ENCODE peak calls at places on chromosomes 2 and 18, in ten cellular contexts. E is neural progenitor cell, K is fibroblast of the aortic adventitia, V is breast epithelium, H is GM12865, Q is cardiac fibroblast, R is colonic mucosa, M is cardiac muscle cell, T is GM10248, Y is MCF 10A. G is an unnamed sample.

GRCh38 chr2:21070322-21071257 is 26.7 kb upstream of the APOB start:
- DNase-seq in E (no peak), T (no peak), Y (no peak), M (no peak), V (no peak), Q (no peak), H (no peak), R (no peak), K (no peak), G (no peak)

GRCh38 chr2:200778038-200778437 is 33.7 kb upstream of the BZW1 start:
- DNase-seq in Q (peak), E (no peak), Y (no peak), V (no peak), K (peak), R (no peak), H (no peak), T (no peak), M (no peak), G (no peak)

GRCh38 chr2:53473236-53473635 is 294.4 kb upstream of the CHAC2 start:
- DNase-seq in H (peak), M (peak), T (no peak), E (peak), R (no peak), Q (no peak), Y (peak), V (no peak), K (no peak), G (no peak)

GRCh38 chr2:133673570-133673969 is 105.3 kb upstream of the NCKAP5 start:
- DNase-seq in K (peak), Q (no peak), M (no peak), V (no peak), R (no peak), Y (no peak), H (no peak), E (no peak), T (no peak), G (no peak)

GRCh38 chr18:323253-323622 is 55.4 kb upstream of the THOC1 start:
- DNase-seq in M (no peak), H (no peak), Q (peak), K (peak), T (no peak), R (no peak), E (no peak), Y (peak), V (no peak), G (peak)

GRCh38 chr2:127149384-127149783 is 42.4 kb upstream of the BIN1 start:
- DNase-seq in V (no peak), Y (peak), Q (peak), T (no peak), M (no peak), R (no peak), K (peak), E (no peak), H (no peak), G (peak)

GRCh38 chr2:109645412-109646184 is 31.4 kb downstream of the SOWAHC start:
- DNase-seq in Y (no peak), M (no peak), H (no peak), K (no peak), V (no peak), E (peak), T (no peak), Q (no peak), R (no peak), G (no peak)

GRCh38 chr2:63192889-63193778 is 142.5 kb downstream of the OTX1 start:
- DNase-seq in Y (no peak), Q (no peak), K (no peak), R (no peak), H (no peak), V (no peak), E (no peak), T (no peak), M (no peak), G (no peak)

GRCh38 chr2:3066831-3067230 is 310.8 kb downstream of the EIPR1 start:
- DNase-seq in E (no peak), M (no peak), Q (no peak), T (no peak), V (no peak), R (no peak), Y (no peak), H (no peak), K (no peak), G (no peak)

GRCh38 chr18:59562751-59563150 is 134.5 kb downstream of the CCBE1 start:
- DNase-seq in M (no peak), Q (no peak), E (no peak), K (no peak), T (no peak), Y (no peak), R (no peak), V (no peak), H (no peak), G (no peak)

GRCh38 chr18:58222439-58223125 is 178.6 kb downstream of the NEDD4L start:
- DNase-seq in K (no peak), R (no peak), M (no peak), Y (peak), T (no peak), H (no peak), E (no peak), V (no peak), Q (peak), G (no peak)

GRCh38 chr2:134457353-134457752 is 203.5 kb downstream of the MGAT5 start:
- DNase-seq in H (no peak), M (no peak), Q (no peak), V (no peak), E (no peak), R (no peak), T (no peak), Y (no peak), K (no peak), G (no peak)

GRCh38 chr2:37325625-37326071 is 1.0 kb upstream of the PRKD3 start:
- DNase-seq in K (no peak), R (peak), H (no peak), E (no peak), Q (no peak), V (no peak), M (no peak), Y (no peak), T (peak), G (no peak)

GRCh38 chr2:33177627-33178026 is 230.9 kb downstream of the LTBP1 start:
- DNase-seq in E (no peak), H (no peak), K (no peak), Q (no peak), Y (no peak), M (no peak), V (no peak), T (no peak), R (no peak), G (no peak)

GRCh38 chr18:3916082-3916481 is 466.1 kb downstream of the TGIF1 start:
- DNase-seq in Q (no peak), K (no peak), V (no peak), E (no peak), M (no peak), Y (no peak), T (no peak), R (no peak), H (no peak), G (no peak)

GRCh38 chr2:101658387-101658786 is 39.1 kb upstream of the MAP4K4 start:
- DNase-seq in Y (no peak), M (no peak), R (no peak), H (no peak), E (no peak), V (no peak), K (no peak), T (no peak), Q (no peak), G (peak)

GRCh38 chr2:10056439-10056838 is 13.1 kb downstream of the KLF11 start:
- DNase-seq in E (peak), V (no peak), Y (no peak), Q (no peak), M (no peak), H (no peak), K (no peak), R (no peak), T (no peak), G (no peak)

GRCh38 chr2:19874726-19875125 is 27.1 kb downstream of the TTC32 start:
- DNase-seq in Q (no peak), K (no peak), T (no peak), E (no peak), R (no peak), H (no peak), Y (no peak), V (no peak), M (no peak), G (no peak)

GRCh38 chr2:98903767-98904485 is 32.1 kb downstream of the CRACDL start:
- DNase-seq in T (no peak), H (no peak), E (no peak), V (peak), Q (no peak), M (no peak), R (no peak), Y (no peak), K (no peak), G (no peak)

GRCh38 chr2:170101789-170102188 is 76.2 kb upstream of the MYO3B start:
- DNase-seq in T (no peak), K (no peak), R (no peak), H (no peak), Y (no peak), E (no peak), M (no peak), V (no peak), Q (no peak), G (no peak)

GRCh38 chr2:205539603-205540002 is 142.7 kb upstream of the NRP2 start:
- DNase-seq in Y (no peak), H (peak), E (no peak), Q (peak), V (no peak), T (no peak), K (no peak), R (no peak), M (no peak), G (no peak)
- TF ChIP-seq CTCF in Y (no peak), H (no peak), E (no peak), Q (no peak), V (no peak), T (no peak), K (no peak), R (no peak), M (no peak), G (peak)

GRCh38 chr18:74342416-74343043 is 26.9 kb downstream of the C18orf63 start:
- DNase-seq in R (peak), T (peak), V (no peak), K (peak), E (peak), M (peak), H (peak), Y (peak), Q (peak), G (peak)
- TF ChIP-seq CTCF in R (peak), T (peak), V (no peak), K (peak), E (peak), M (peak), H (peak), Y (peak), Q (peak), G (peak)

DNA sequence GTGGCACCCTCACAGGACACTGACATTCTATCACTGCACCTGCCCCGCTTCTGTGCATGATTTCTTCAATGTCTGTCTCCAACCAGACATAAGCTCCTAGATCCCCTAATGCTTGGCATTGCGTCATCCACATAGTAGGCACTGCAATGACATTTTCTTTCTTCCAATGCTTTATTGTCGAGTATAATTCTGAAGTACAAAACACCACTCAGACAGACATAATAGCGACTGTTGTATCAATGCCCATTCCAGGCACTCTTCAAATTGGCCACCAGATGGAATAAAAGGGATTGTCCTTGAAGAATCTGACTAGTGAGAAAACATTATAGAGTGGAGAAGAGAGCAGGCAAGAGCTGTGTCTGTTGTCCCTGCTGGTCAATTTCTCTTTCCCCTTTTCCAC is 89.0 kb downstream of the LPIN1 start:
- DNase-seq in E (no peak), M (no peak), R (no peak), Y (peak), H (no peak), T (no peak), V (no peak), Q (peak), K (no peak), G (no peak)
- TF ChIP-seq CTCF in E (no peak), M (peak), R (no peak), Y (peak), H (no peak), T (no peak), V (no peak), Q (peak), K (peak), G (peak)

DNA sequence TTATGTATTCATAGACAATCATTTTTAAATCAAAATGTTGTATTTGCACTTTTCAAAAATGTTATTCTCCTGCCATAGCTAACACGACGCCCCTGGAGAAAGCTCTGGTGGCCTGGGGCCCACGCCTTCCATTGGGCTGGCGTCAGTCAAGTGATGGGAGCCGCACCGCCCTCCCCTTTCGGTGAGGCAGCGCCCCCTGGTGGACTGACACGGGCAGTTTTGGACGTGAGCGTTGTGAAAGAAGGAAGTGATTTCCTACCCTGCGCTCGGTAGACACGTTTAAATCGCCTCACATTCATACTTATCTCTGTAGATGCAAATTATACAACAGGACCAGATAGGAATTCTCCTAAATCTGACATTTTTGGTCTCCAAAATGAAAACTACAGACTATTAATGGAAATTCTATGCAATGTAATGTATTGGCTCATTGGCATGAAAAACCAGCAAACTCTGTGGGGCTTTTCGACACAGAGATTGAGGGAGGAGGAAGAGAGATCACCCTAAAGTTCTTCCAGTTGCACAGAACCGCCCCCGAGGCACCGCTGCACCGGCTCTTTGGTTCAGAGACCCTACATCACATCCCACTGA is 326.2 kb upstream of the SOX11 start:
- DNase-seq in R (peak), Q (peak), E (peak), T (peak), V (peak), M (peak), Y (peak), H (peak), K (no peak), G (peak)
- TF ChIP-seq CTCF in R (no peak), Q (peak), E (peak), T (peak), V (peak), M (peak), Y (peak), H (peak), K (peak), G (peak)

DNA sequence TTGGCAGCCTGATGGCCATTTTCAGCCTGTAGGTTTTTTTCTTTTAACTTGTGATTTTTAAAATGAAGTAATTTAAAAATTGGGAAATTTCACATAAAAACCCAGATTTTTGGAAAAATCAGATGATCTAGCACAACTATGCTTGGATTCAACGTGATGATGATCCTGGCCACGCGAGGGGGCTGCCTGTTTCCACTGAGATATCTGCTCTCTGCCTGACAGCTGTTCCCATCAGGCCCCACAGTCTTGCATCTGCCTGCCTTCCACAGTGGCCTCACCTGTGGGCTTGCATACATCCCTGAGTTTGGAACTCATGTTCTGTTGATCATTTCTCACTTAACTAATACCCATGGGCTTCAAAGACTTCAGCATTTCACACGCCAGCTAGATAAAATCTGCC is 92.1 kb upstream of the FZD5 start:
- DNase-seq in R (no peak), T (no peak), M (no peak), E (no peak), H (no peak), K (no peak), V (no peak), Y (no peak), Q (no peak), G (no peak)
- TF ChIP-seq CTCF in R (no peak), T (no peak), M (no peak), E (no peak), H (no peak), K (no peak), V (no peak), Y (no peak), Q (no peak), G (no peak)

G was measured in brain microvascular endothelial cell.